ENCODE peak calls at places on chromosomes 16 and 17, in seven cellular contexts. A is activated T-cell treated with anti-CD3 and anti-CD28 coated beads for 1 hour; C is amygdala; F is hippocampal formation; G is heart right ventricle; Y is activated T-helper 2 cell treated with anti-CD3 and anti-CD28 coated beads, Interferon-gamma antibody, Interleukin-2, Interleukin-4, amounts not matched to agents 10 μg/mL and 5 μg/mL and 100 μg/mL, durations not matched to agents 14 hours and 24 hours and 36 hours; J is neural crest cell. P is an unnamed sample.

GRCh38 chr16:30356401-30357084 is 1.4 kb upstream of the CD2BP2 start:
- DNase-seq in A (no peak), C (no peak), F (peak; percentile 14), G (no peak), Y (no peak), J (no peak), P (no peak)

GRCh38 chr17:70022175-70022574 is 52.9 kb upstream of the KCNJ16 start:
- DNase-seq in A (no peak), C (peak; percentile 0), F (no peak), G (no peak), Y (no peak), J (no peak), P (no peak)

GRCh38 chr17:32623196-32623595 is 136.4 kb downstream of the CDK5R1 start:
- DNase-seq in A (no peak), C (no peak), F (no peak), G (no peak), Y (no peak), J (no peak), P (no peak)

GRCh38 chr16:57619606-57620315 is 8.7 kb upstream of the ADGRG1 start:
- DNase-seq in A (no peak), C (no peak), F (no peak), G (no peak), Y (no peak), J (no peak), P (peak; percentile 3)

GRCh38 chr16:64428463-64428862 is 693.4 kb downstream of the CDH11 start:
- DNase-seq in A (no peak), C (no peak), F (no peak), G (no peak), Y (no peak), J (no peak), P (no peak)

GRCh38 chr17:22463110-22463850 is 771.0 kb downstream of the KCNJ18 start:
- DNase-seq in A (no peak), C (no peak), F (no peak), G (no peak), Y (no peak), J (no peak), P (no peak)

GRCh38 chr16:10982430-10983174 is 38.2 kb downstream of the CLEC16A start:
- DNase-seq in A (no peak), C (peak; percentile 17), F (no peak), G (no peak), Y (no peak), J (no peak), P (no peak)

GRCh38 chr16:50517450-50518252 is 30.5 kb upstream of the NKD1 start:
- DNase-seq in A (no peak), C (no peak), F (no peak), G (no peak), Y (no peak), J (no peak), P (no peak)

GRCh38 chr17:72644481-72644880 is 448.0 kb downstream of the SLC39A11 start:
- DNase-seq in A (no peak), C (no peak), F (no peak), G (no peak), Y (no peak), J (no peak), P (no peak)

GRCh38 chr17:20852541-20853370 is 190.1 kb downstream of the USP22 start:
- DNase-seq in A (no peak), C (peak; percentile 42), F (no peak), G (peak; percentile 29), Y (no peak), J (peak; percentile 44), P (peak; percentile 25)

GRCh38 chr16:26644912-26645543 is 421.7 kb upstream of the C16orf82 start:
- DNase-seq in A (no peak), C (no peak), F (peak; percentile 2), G (no peak), Y (no peak), J (no peak), P (no peak)

GRCh38 chr17:44218344-44219125 is 940 bp downstream of the UBTF start:
- DNase-seq in A (peak; percentile 83), C (peak; percentile 88), F (peak; percentile 76), G (peak; percentile 92), Y (peak; percentile 86), J (peak; percentile 71), P (peak; percentile 87)

GRCh38 chr16:27639588-27640276 is 89.8 kb downstream of the KATNIP start:
- DNase-seq in A (no peak), C (peak; percentile 31), F (peak; percentile 4), G (no peak), Y (no peak), J (peak; percentile 31), P (no peak)

GRCh38 chr17:32927724-32928526 is at the start of gene TMEM98:
- DNase-seq in A (no peak), C (peak; percentile 79), F (peak; percentile 68), G (peak; percentile 27), Y (no peak), J (peak; percentile 48), P (peak; percentile 72)

GRCh38 chr17:34116306-34116705 is 138.8 kb upstream of the CCL2 start:
- DNase-seq in A (no peak), C (no peak), F (no peak), G (no peak), Y (no peak), J (no peak), P (no peak)

GRCh38 chr16:85570213-85570734 is 42.8 kb upstream of the GSE1 start:
- DNase-seq in A (no peak), C (no peak), F (no peak), G (no peak), Y (no peak), J (no peak), P (no peak)

GRCh38 chr16:59400830-59401229 is 666.7 kb upstream of the GOT2 start:
- DNase-seq in A (no peak), C (no peak), F (no peak), G (no peak), Y (no peak), J (no peak), P (no peak)

GRCh38 chr16:14419817-14420216 is 210.2 kb downstream of the PARN start:
- DNase-seq in A (no peak), C (no peak), F (no peak), G (no peak), Y (no peak), J (no peak), P (no peak)

GRCh38 chr17:7295230-7296180 is 1.1 kb upstream of the YBX2 start:
- DNase-seq in A (no peak), C (no peak), F (no peak), G (no peak), Y (no peak), J (no peak), P (no peak)

GRCh38 chr16:82329504-82330192 is 159.6 kb upstream of the MPHOSPH6 start:
- DNase-seq in A (no peak), C (peak; percentile 50), F (no peak), G (no peak), Y (no peak), J (no peak), P (no peak)

GRCh38 chr16:15466886-15467781 is 32.7 kb downstream of the BMERB1 start:
- DNase-seq in A (no peak), C (no peak), F (no peak), G (no peak), Y (no peak), J (no peak), P (no peak)

GRCh38 chr17:43931062-43931571 is 11.2 kb downstream of the PPY start:
- DNase-seq in A (no peak), C (no peak), F (no peak), G (no peak), Y (no peak), J (no peak), P (no peak)

GRCh38 chr16:66849543-66849942 is 5.3 kb downstream of the CA7 start:
- DNase-seq in A (no peak), C (no peak), F (no peak), G (no peak), Y (no peak), J (no peak), P (no peak)

GRCh38 chr17:72602517-72603345 is 481.9 kb downstream of the SOX9 start:
- DNase-seq in A (no peak), C (no peak), F (no peak), G (no peak), Y (no peak), J (no peak), P (no peak)

GRCh38 chr17:76252040-76252954 is 12.0 kb upstream of the RNF157 start:
- DNase-seq in A (no peak), C (no peak), F (no peak), G (no peak), Y (no peak), J (no peak), P (no peak)

GRCh38 chr17:49422714-49423113 is 8.0 kb upstream of the PHB1 start:
- DNase-seq in A (no peak), C (no peak), F (no peak), G (no peak), Y (no peak), J (no peak), P (no peak)

GRCh38 chr17:56604691-56605090 is 11.2 kb downstream of the NOG start:
- DNase-seq in A (no peak), C (no peak), F (no peak), G (no peak), Y (no peak), J (no peak), P (no peak)

GRCh38 chr16:61024180-61024900 is 1011.9 kb downstream of the CDH8 start:
- DNase-seq in A (no peak), C (no peak), F (no peak), G (no peak), Y (no peak), J (no peak), P (no peak)

GRCh38 chr17:2101448-2102257 is 46.8 kb downstream of the HIC1 start:
- DNase-seq in A (peak; percentile 31), C (no peak), F (no peak), G (no peak), Y (no peak), J (no peak), P (no peak)

GRCh38 chr17:56725144-56725543 is 108.6 kb downstream of the C17orf67 start:
- DNase-seq in A (no peak), C (no peak), F (no peak), G (no peak), Y (no peak), J (no peak), P (no peak)

GRCh38 chr16:84643180-84643583 is 5.1 kb upstream of the KLHL36 start:
- DNase-seq in A (no peak), C (no peak), F (no peak), G (peak; percentile 68), Y (no peak), J (no peak), P (peak; percentile 87)

GRCh38 chr17:40022497-40022896 is 7.3 kb downstream of the CSF3 start:
- DNase-seq in A (no peak), C (no peak), F (no peak), G (no peak), Y (no peak), J (no peak), P (no peak)

P was measured in ovary.